ENCODE peak calls at places on chromosomes 3 and 15, in nine cellular contexts. A, F, H, V, J, O, G, E and U are unnamed samples.

GRCh38 chr3:111572061-111572460 is 23.1 kb downstream of the ZBED2 start:
- DNase-seq in A (no peak), F (no peak), H (no peak), V (no peak), J (no peak), O (no peak), G (no peak), E (no peak), U (no peak)

GRCh38 chr15:59378855-59379254 is 6.2 kb upstream of the MYO1E start:
- DNase-seq in A (no peak), F (no peak), H (no peak), V (no peak), J (no peak), O (no peak), G (no peak), E (no peak), U (no peak)

GRCh38 chr3:16596352-16597032 is 8.7 kb downstream of the DAZL start:
- DNase-seq in A (no peak), F (no peak), H (no peak), V (no peak), J (no peak), O (no peak), G (no peak), E (no peak), U (no peak)

GRCh38 chr3:135147657-135148056 is 352.6 kb downstream of the EPHB1 start:
- DNase-seq in A (no peak), F (no peak), H (no peak), V (no peak), J (no peak), O (no peak), G (no peak), E (no peak), U (no peak)

GRCh38 chr3:98733055-98733777 is 29.9 kb upstream of the ST3GAL6 start:
- DNase-seq in A (no peak), F (no peak), H (no peak), V (no peak), J (peak; percentile 12), O (peak; percentile 32), G (no peak), E (peak; percentile 74), U (no peak)

GRCh38 chr3:15694628-15695027 is 93.1 kb downstream of the BTD start:
- DNase-seq in A (no peak), F (no peak), H (no peak), V (no peak), J (no peak), O (no peak), G (no peak), E (no peak), U (no peak)

GRCh38 chr15:90201944-90202375 is 830 bp downstream of the SEMA4B start:
- DNase-seq in A (no peak), F (no peak), H (no peak), V (no peak), J (no peak), O (no peak), G (no peak), E (peak; percentile 42), U (no peak)

GRCh38 chr15:95869920-95870319 is 460.6 kb upstream of the NR2F2 start:
- DNase-seq in A (no peak), F (no peak), H (no peak), V (no peak), J (no peak), O (no peak), G (no peak), E (no peak), U (no peak)

GRCh38 chr15:48939686-48940085 is 24.0 kb downstream of the SHC4 start:
- DNase-seq in A (no peak), F (no peak), H (no peak), V (peak; percentile 99), J (no peak), O (no peak), G (peak; percentile 91), E (peak; percentile 29), U (no peak)

GRCh38 chr3:31829826-31830426 is 151.1 kb downstream of the OSBPL10 start:
- DNase-seq in A (no peak), F (no peak), H (no peak), V (no peak), J (no peak), O (no peak), G (no peak), E (no peak), U (no peak)

GRCh38 chr15:89211678-89212170 is 9.7 kb downstream of the RLBP1 start:
- DNase-seq in A (no peak), F (no peak), H (no peak), V (no peak), J (no peak), O (no peak), G (no peak), E (no peak), U (no peak)

GRCh38 chr15:62241135-62241770 is 76.2 kb upstream of the C2CD4B start:
- DNase-seq in A (no peak), F (no peak), H (no peak), V (peak; percentile 7), J (peak; percentile 32), O (peak; percentile 9), G (no peak), E (peak; percentile 69), U (no peak)

GRCh38 chr3:10557783-10558373 is 52.5 kb upstream of the ATP2B2 start:
- DNase-seq in A (no peak), F (no peak), H (no peak), V (peak; percentile 37), J (no peak), O (no peak), G (peak; percentile 15), E (no peak), U (no peak)

GRCh38 chr3:137259709-137260108 is 301.9 kb downstream of the IL20RB start:
- DNase-seq in A (no peak), F (no peak), H (no peak), V (no peak), J (no peak), O (no peak), G (no peak), E (no peak), U (no peak)

GRCh38 chr3:133283958-133284807 is 115.7 kb upstream of the BFSP2 start:
- DNase-seq in A (no peak), F (no peak), H (no peak), V (no peak), J (no peak), O (no peak), G (no peak), E (no peak), U (no peak)

GRCh38 chr3:11749486-11749885 is 97.2 kb downstream of the TAMM41 start:
- DNase-seq in A (no peak), F (no peak), H (no peak), V (peak; percentile 63), J (no peak), O (no peak), G (peak; percentile 93), E (no peak), U (no peak)

GRCh38 chr3:31210068-31210650 is 315.7 kb upstream of the GADL1 start:
- DNase-seq in A (no peak), F (no peak), H (no peak), V (no peak), J (no peak), O (no peak), G (no peak), E (no peak), U (no peak)

GRCh38 chr3:119930286-119930685 is 148.4 kb downstream of the NR1I2 start:
- DNase-seq in A (no peak), F (no peak), H (no peak), V (no peak), J (no peak), O (no peak), G (no peak), E (no peak), U (no peak)

DNA sequence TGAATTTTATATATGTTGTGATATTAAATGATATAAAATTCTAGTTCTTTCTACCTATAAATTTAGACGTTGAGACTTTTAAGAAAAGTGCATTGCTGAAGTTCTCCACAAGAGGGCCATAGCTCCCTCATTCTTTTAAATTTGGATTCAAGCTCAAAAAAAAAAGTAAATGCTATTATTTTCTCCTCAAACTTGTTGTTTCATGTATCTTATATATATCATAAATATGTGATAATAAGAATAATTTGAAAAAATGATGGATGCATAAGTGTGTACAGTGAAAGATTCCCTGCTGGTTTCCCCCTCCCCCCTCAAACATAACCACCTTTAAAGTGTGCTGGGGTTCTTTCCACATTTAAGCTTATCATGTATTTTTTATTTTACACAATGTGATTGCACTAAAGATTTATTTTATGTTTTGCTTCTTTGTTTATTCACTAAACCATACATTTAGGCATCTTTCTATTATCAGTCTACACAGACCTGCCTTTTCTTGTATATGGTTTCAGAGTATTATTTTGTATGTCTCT is 769.4 kb upstream of the GOLIM4 start:
- DNase-seq in A (no peak), F (no peak), H (no peak), V (peak; percentile 51), J (no peak), O (peak; percentile 3), G (peak; percentile 19), E (peak; percentile 6), U (no peak)
- TF ChIP-seq CTCF in A (peak; percentile 94), F (peak; percentile 54), H (peak; percentile 50), V (peak; percentile 83), J (peak; percentile 48), O (peak; percentile 90), G (peak; percentile 65), E (peak; percentile 83), U (peak; percentile 52)

DNA sequence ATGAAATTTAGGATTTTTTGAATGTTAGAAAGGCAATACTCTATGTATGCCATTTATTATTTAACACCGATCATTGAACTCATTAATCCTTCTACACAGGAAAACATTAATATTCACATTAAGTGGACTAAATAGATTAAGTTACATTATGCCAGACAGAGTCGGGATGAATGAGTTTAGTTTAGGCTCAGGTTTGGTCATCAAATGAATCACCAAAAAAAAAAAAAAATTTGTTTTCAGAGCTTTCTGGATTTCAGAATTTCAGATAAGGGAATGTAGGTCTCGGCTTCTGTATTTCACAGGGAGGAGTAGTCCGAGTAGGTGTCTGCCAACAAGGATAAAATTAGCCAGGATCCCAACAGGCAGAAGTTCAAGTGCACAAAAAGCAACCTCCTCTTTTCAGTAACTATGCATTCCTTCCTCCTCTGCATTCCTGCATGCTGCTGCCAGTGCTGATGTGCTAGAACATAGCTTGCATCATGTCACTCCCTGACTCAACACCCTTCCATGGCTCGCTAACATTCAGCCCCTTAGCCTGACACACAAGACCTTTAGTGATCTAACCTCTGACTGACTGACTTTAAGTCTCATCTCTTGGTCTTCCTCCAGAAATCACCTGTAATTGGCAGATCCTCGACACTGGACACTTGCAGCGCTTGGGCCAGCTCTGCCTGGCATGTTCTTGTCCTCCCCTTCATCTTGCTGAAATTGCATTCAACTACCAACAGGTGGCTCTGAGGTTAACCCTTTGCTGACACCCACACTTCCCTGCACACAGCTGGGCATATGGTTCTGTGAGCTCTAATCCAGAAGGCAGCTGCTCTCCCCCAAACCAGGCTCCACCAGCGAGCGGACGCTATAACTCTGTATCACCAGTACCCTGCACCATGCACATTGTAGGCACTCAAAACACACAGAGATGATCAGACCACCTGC is 145.4 kb upstream of the PROK2 start:
- DNase-seq in A (no peak), F (no peak), H (peak; percentile 19), V (peak; percentile 84), J (peak; percentile 14), O (no peak), G (no peak), E (peak; percentile 59), U (peak; percentile 55)
- TF ChIP-seq CTCF in A (no peak), F (no peak), H (peak; percentile 47), V (peak; percentile 42), J (peak; percentile 39), O (peak; percentile 58), G (peak; percentile 32), E (peak; percentile 57), U (no peak)

GRCh38 chr3:126342991-126343661 is 14.1 kb downstream of the KLF15 start:
- DNase-seq in A (no peak), F (no peak), H (no peak), V (peak; percentile 47), J (peak; percentile 41), O (peak; percentile 26), G (no peak), E (peak; percentile 72), U (no peak)
- TF ChIP-seq CTCF in A (no peak), F (no peak), H (no peak), V (no peak), J (peak; percentile 40), O (no peak), G (no peak), E (peak; percentile 32), U (no peak)

GRCh38 chr3:101544181-101544850 is 17.4 kb upstream of the TRMT10C start:
- DNase-seq in A (no peak), F (no peak), H (no peak), V (no peak), J (no peak), O (no peak), G (no peak), E (no peak), U (no peak)
- TF ChIP-seq CTCF in A (peak; percentile 55), F (peak; percentile 50), H (peak; percentile 26), V (no peak), J (peak; percentile 36), O (no peak), G (no peak), E (peak; percentile 21), U (peak; percentile 22)